ENCODE peak calls at places on chromosomes 12 and 14, in six cellular contexts. F is LHCN-M2; J is OCI-M1; A is activated naive CD8-positive, alpha-beta T cell treated with anti-CD3 and anti-CD28 coated beads, Interleukin-2, amount 50 U/mL, for 24 hours; W is H9; R is iris pigment epithelial cell. Y is an unnamed sample.

GRCh38 chr14:91254456-91254855 is 10.0 kb upstream of the GPR68 start:
- DNase-seq in F (no peak), J (no peak), A (no peak), W (no peak), R (no peak), Y (no peak)

GRCh38 chr12:67760586-67761275 is 112.2 kb downstream of the DYRK2 start:
- DNase-seq in F (no peak), J (no peak), A (no peak), W (no peak), R (peak; percentile 34), Y (no peak)

GRCh38 chr14:49677643-49678042 is 10.4 kb downstream of the POLE2 start:
- DNase-seq in F (no peak), J (no peak), A (no peak), W (no peak), R (no peak), Y (peak; percentile 14)

GRCh38 chr12:25553083-25553482 is at the start of gene LMNTD1:
- DNase-seq in F (peak; percentile 7), J (no peak), A (no peak), W (no peak), R (peak; percentile 85), Y (no peak)

GRCh38 chr12:50062733-50063452 is 5.5 kb downstream of the ASIC1 start:
- DNase-seq in F (peak; percentile 36), J (no peak), A (no peak), W (no peak), R (no peak), Y (no peak)

GRCh38 chr12:85920324-85920947 is 46.3 kb downstream of the NTS start:
- DNase-seq in F (peak; percentile 17), J (peak; percentile 69), A (no peak), W (no peak), R (peak; percentile 11), Y (peak; percentile 5)

GRCh38 chr14:50083467-50084337 is 32.7 kb downstream of the VCPKMT start:
- DNase-seq in F (no peak), J (no peak), A (peak; percentile 77), W (no peak), R (no peak), Y (no peak)

GRCh38 chr12:52166672-52167071 is 25.1 kb downstream of the KRT80 start:
- DNase-seq in F (no peak), J (no peak), A (no peak), W (no peak), R (no peak), Y (no peak)